ENCODE peak calls at places on chromosomes 1 and 21, in five cellular contexts. F is natural killer cell; N is endothelial cell; I is fibroblast of pulmonary artery; S is CD8-positive, alpha-beta T cell. P is an unnamed sample.

GRCh38 chr1:244371294-244372141 is 80.2 kb downstream of the ADSS2 start:
- DNase-seq in S (no peak), N (no peak), F (no peak), I (no peak), P (peak; percentile 77)

GRCh38 chr21:42478504-42478903 is 17.5 kb downstream of the RSPH1 start:
- DNase-seq in N (no peak), I (no peak), S (no peak), F (no peak), P (no peak)

GRCh38 chr1:56229183-56229582 is 350.2 kb downstream of the PLPP3 start:
- DNase-seq in N (peak; percentile 54), F (no peak), S (no peak), I (no peak), P (no peak)

GRCh38 chr1:27405074-27405473 is 12.7 kb downstream of the GPR3 start:
- DNase-seq in F (no peak), I (peak; percentile 47), S (no peak), N (no peak), P (no peak)

GRCh38 chr1:22774483-22775182 is 64.0 kb downstream of the EPHB2 start:
- DNase-seq in S (no peak), N (no peak), F (no peak), I (no peak), P (no peak)

GRCh38 chr1:117780981-117781475 is 148.4 kb downstream of the GDAP2 start:
- DNase-seq in S (no peak), N (no peak), F (no peak), I (no peak), P (no peak)

GRCh38 chr21:45074818-45075605 is 632 bp downstream of the ADARB1 start:
- DNase-seq in I (peak; percentile 15), F (no peak), N (peak; percentile 29), S (peak; percentile 16), P (peak; percentile 13)

GRCh38 chr1:163875927-163876320 is 554.2 kb downstream of the NUF2 start:
- DNase-seq in N (no peak), F (no peak), S (no peak), I (peak; percentile 69), P (peak; percentile 48)

GRCh38 chr1:216903389-216903754 is 180.1 kb upstream of the ESRRG start:
- DNase-seq in S (no peak), F (no peak), N (no peak), I (peak; percentile 46), P (peak; percentile 75)

GRCh38 chr1:200161801-200162200 is 134.3 kb downstream of the NR5A2 start:
- DNase-seq in N (no peak), I (no peak), S (no peak), F (no peak), P (no peak)

GRCh38 chr1:226654508-226655124 is 84.5 kb downstream of the ITPKB start:
- DNase-seq in S (no peak), F (no peak), N (no peak), I (no peak), P (no peak)

GRCh38 chr1:85208488-85208887 is 7.7 kb upstream of the SYDE2 start:
- DNase-seq in F (no peak), S (no peak), N (no peak), I (no peak), P (no peak)

GRCh38 chr1:1216770-1217620 is 3.0 kb upstream of the TNFRSF4 start:
- DNase-seq in S (no peak), N (no peak), I (no peak), F (no peak), P (no peak)

GRCh38 chr21:36773111-36773510 is 74.2 kb downstream of the SIM2 start:
- DNase-seq in N (no peak), I (peak; percentile 86), S (no peak), F (no peak), P (peak; percentile 89)

GRCh38 chr1:158932171-158932570 is 819 bp downstream of the PYHIN1 start:
- DNase-seq in F (no peak), N (no peak), I (no peak), S (no peak), P (no peak)

GRCh38 chr1:40067023-40067422 is 26.5 kb downstream of the CAP1 start:
- DNase-seq in I (peak; percentile 41), N (no peak), S (no peak), F (no peak), P (no peak)

GRCh38 chr1:241603626-241604337 is 36.4 kb downstream of the CHML start:
- DNase-seq in I (peak; percentile 19), F (no peak), N (no peak), S (no peak), P (peak; percentile 86)

GRCh38 chr1:202890392-202890791 is 1.4 kb upstream of the RABIF start:
- DNase-seq in S (no peak), F (no peak), N (no peak), I (no peak), P (no peak)

GRCh38 chr21:42466700-42467612 is 29.1 kb downstream of the RSPH1 start:
- DNase-seq in I (peak; percentile 21), N (no peak), F (no peak), S (no peak), P (peak; percentile 26)

GRCh38 chr1:100613817-100614559 is 76.0 kb downstream of the GPR88 start:
- DNase-seq in F (no peak), I (no peak), S (no peak), N (no peak), P (no peak)

GRCh38 chr1:199452627-199453026 is 574.9 kb upstream of the NR5A2 start:
- DNase-seq in F (no peak), I (no peak), S (no peak), N (no peak), P (no peak)

GRCh38 chr1:160618763-160619274 is 28.0 kb downstream of the SLAMF1 start:
- DNase-seq in S (peak; percentile 40), F (no peak), N (no peak), I (no peak), P (no peak)

GRCh38 chr1:68916227-68916853 is 419.5 kb upstream of the DEPDC1 start:
- DNase-seq in N (no peak), F (no peak), S (no peak), I (peak; percentile 83), P (peak; percentile 54)

GRCh38 chr21:33115586-33116541 is 45.9 kb downstream of the OLIG1 start:
- DNase-seq in I (no peak), N (no peak), F (no peak), S (no peak), P (no peak)

GRCh38 chr1:241990040-241990439 is 8.9 kb downstream of the MAP1LC3C start:
- DNase-seq in F (no peak), N (no peak), S (no peak), I (peak; percentile 76), P (peak; percentile 100)

GRCh38 chr1:162629651-162630050 is 2.6 kb upstream of the DDR2 start:
- DNase-seq in S (no peak), I (peak; percentile 75), F (no peak), N (no peak), P (peak; percentile 42)

GRCh38 chr1:162626733-162627132 is 5.5 kb upstream of the DDR2 start:
- DNase-seq in F (no peak), S (no peak), I (no peak), N (no peak), P (no peak)

GRCh38 chr1:162626089-162626488 is 6.2 kb upstream of the DDR2 start:
- DNase-seq in N (no peak), S (no peak), I (no peak), F (no peak), P (no peak)

GRCh38 chr1:162629077-162629637 is 3.1 kb upstream of the DDR2 start:
- DNase-seq in I (no peak), F (no peak), S (no peak), N (no peak), P (no peak)

GRCh38 chr1:162627662-162628296 is 4.5 kb upstream of the DDR2 start:
- DNase-seq in I (peak; percentile 66), S (no peak), F (no peak), N (peak; percentile 17), P (peak; percentile 71)
- TF ChIP-seq CTCF in I (peak; percentile 63), S (peak; percentile 43), F (peak; percentile 46), N (peak; percentile 64), P (peak; percentile 55)

GRCh38 chr1:95193591-95193990 is 40.4 kb upstream of the RWDD3 start:
- DNase-seq in F (no peak), S (no peak), N (no peak), I (no peak), P (no peak)
- TF ChIP-seq CTCF in F (no peak), S (no peak), N (no peak), I (no peak), P (no peak)

GRCh38 chr1:3672231-3672970 is 20.1 kb downstream of the TP73 start:
- DNase-seq in S (no peak), F (no peak), N (no peak), I (no peak), P (no peak)

GRCh38 chr1:3675436-3675835 is 23.1 kb downstream of the TP73 start:
- DNase-seq in N (no peak), S (no peak), I (no peak), F (no peak), P (no peak)

GRCh38 chr1:3672971-3673361 is 20.6 kb downstream of the TP73 start:
- DNase-seq in N (no peak), S (no peak), I (no peak), F (no peak), P (no peak)

GRCh38 chr1:3674100-3675094 is 22.1 kb downstream of the TP73 start:
- DNase-seq in N (no peak), S (no peak), I (no peak), F (no peak), P (no peak)

GRCh38 chr1:3673381-3674099 is 21.2 kb downstream of the TP73 start:
- DNase-seq in F (no peak), I (no peak), S (no peak), N (no peak), P (no peak)
- TF ChIP-seq CTCF in F (no peak), I (no peak), S (no peak), N (no peak), P (no peak)

DNA sequence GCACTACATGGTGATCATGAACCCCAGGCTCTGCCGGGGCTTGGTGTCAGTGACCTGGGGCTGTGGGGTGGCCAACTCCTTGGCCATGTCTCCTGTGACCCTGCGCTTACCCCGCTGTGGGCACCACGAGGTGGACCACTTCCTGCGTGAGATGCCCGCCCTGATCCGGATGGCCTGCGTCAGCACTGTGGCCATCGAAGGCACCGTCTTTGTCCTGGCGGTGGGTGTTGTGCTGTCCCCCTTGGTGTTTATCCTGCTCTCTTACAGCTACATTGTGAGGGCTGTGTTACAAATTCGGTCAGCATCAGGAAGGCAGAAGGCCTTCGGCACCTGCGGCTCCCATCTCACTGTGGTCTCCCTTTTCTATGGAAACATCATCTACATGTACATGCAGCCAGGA is 589 bp downstream of the OR2W3 start:
- DNase-seq in N (no peak), S (no peak), F (no peak), I (no peak), P (no peak)
- TF ChIP-seq CTCF in N (no peak), S (no peak), F (no peak), I (no peak), P (no peak)

GRCh38 chr21:15993951-15994350 is 264.2 kb downstream of the USP25 start:
- DNase-seq in S (no peak), F (no peak), N (no peak), I (no peak), P (no peak)
- TF ChIP-seq CTCF in S (no peak), F (no peak), N (no peak), I (no peak), P (no peak)

P was measured in MCF 10A.